ENCODE peak calls at places on chromosomes 13 and 19, in four cellular contexts. One of them, this sample, is unnamed.

GRCh38 chr13:76976488-76976887 is 15.4 kb upstream of the CLN5 start:
- DNase-seq in H1: no peak
- DNase-seq in A549: no peak
- DNase-seq in K562: no peak
- DNase-seq in this sample: no peak

GRCh38 chr19:34555447-34555846 is 73.9 kb downstream of the WTIP start:
- DNase-seq in H1: no peak
- DNase-seq in A549: peak; percentile 18
- DNase-seq in K562: peak; percentile 27
- DNase-seq in this sample: peak; percentile 28

GRCh38 chr13:105721056-105721455 is 814.4 kb downstream of the EFNB2 start:
- DNase-seq in H1: no peak
- DNase-seq in A549: no peak
- DNase-seq in K562: no peak
- DNase-seq in this sample: no peak

GRCh38 chr19:57406516-57407123 is 4.3 kb upstream of the ZNF17 start:
- DNase-seq in H1: peak; percentile 44
- DNase-seq in A549: no peak
- DNase-seq in K562: peak; percentile 67
- DNase-seq in this sample: peak; percentile 65

GRCh38 chr13:45162821-45163220 is 38.0 kb downstream of the KCTD4 start:
- DNase-seq in H1: no peak
- DNase-seq in A549: peak; percentile 54
- DNase-seq in K562: no peak
- DNase-seq in this sample: no peak

GRCh38 chr13:50170447-50171037 is 155.3 kb downstream of the KCNRG start:
- DNase-seq in H1: no peak
- DNase-seq in A549: no peak
- DNase-seq in K562: no peak
- DNase-seq in this sample: no peak

GRCh38 chr13:33152389-33152788 is 133.2 kb downstream of the STARD13 start:
- DNase-seq in H1: no peak
- DNase-seq in A549: no peak
- DNase-seq in K562: no peak
- DNase-seq in this sample: no peak

GRCh38 chr13:79527698-79528097 is 46.7 kb downstream of the NDFIP2 start:
- DNase-seq in H1: no peak
- DNase-seq in A549: no peak
- DNase-seq in K562: no peak
- DNase-seq in this sample: no peak

GRCh38 chr19:51599084-51599483 is 28.0 kb downstream of the ZNF175 start:
- DNase-seq in H1: no peak
- DNase-seq in A549: no peak
- DNase-seq in K562: no peak
- DNase-seq in this sample: no peak
- TF ChIP-seq PHF8 in H1: no peak
- TF ChIP-seq PHF8 in A549: no peak
- TF ChIP-seq PHF8 in K562: no peak
- TF ChIP-seq PHF8 in this sample: no peak

GRCh38 chr13:34942732-34943674 is 933 bp downstream of the NBEA start:
- DNase-seq in H1: no peak
- DNase-seq in A549: peak; percentile 4
- DNase-seq in K562: no peak
- DNase-seq in this sample: no peak
- TF ChIP-seq PHF8 in H1: peak; percentile 10
- TF ChIP-seq PHF8 in A549: no peak
- TF ChIP-seq PHF8 in K562: no peak
- TF ChIP-seq PHF8 in this sample: no peak

DNA sequence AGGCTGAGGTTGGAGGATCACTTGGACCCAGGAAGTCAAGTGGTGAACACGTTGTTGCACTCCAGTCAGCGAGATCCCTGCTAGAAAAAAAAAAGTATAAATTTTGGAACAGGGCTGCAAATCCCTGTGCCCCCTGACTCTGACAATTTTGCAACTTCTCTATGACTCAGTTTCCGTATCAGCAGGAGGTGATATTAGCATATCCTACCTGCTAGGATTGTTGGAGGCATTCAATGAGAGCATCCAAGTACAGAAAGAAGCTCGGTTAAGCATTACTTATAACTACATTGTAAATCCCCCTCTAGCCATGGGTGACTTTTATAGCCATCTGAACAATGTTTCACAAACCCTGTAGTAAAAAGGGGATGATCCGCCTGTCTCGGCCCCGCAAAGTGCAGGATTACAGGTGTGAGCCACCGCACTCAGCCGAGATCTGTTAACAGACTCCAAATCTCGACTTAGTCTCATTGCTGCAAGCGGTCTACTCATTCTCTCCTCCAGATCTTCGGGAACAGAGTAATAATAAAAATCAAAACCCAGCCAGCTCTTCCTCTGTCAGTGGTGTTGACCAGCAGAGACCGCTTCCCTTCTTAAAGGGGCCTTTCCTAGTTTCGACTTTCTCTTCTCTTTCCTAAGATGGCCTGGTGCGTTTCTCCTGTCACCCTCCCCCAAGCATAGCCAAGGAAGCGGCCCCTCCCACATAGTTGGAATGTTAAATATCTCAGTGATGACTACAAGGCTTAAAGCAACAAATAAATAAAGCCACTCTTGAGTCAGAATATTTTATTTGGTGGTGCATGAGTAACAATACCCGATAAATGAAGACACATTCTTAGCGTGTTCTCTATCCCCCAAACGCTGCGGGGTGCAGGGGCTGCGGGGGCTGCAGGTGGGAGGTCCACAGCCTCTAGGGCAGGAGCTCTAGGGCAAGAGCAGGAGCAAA is 10.3 kb upstream of the BICRA start:
- DNase-seq in H1: peak; percentile 86
- DNase-seq in A549: peak; percentile 98
- DNase-seq in K562: no peak
- DNase-seq in this sample: peak; percentile 33
- TF ChIP-seq PHF8 in H1: no peak
- TF ChIP-seq PHF8 in A549: no peak
- TF ChIP-seq PHF8 in K562: no peak
- TF ChIP-seq PHF8 in this sample: no peak

GRCh38 chr13:113046066-113046882 is 59.3 kb upstream of the F7 start:
- DNase-seq in H1: no peak
- DNase-seq in A549: no peak
- DNase-seq in K562: no peak
- DNase-seq in this sample: no peak
- TF ChIP-seq PHF8 in H1: no peak
- TF ChIP-seq PHF8 in A549: no peak
- TF ChIP-seq PHF8 in K562: no peak
- TF ChIP-seq PHF8 in this sample: no peak

This sample was measured in HepG2.